ENCODE peak calls at places on chromosomes 13 and 19, in six cellular contexts. One of them, this sample, is unnamed.

GRCh38 chr13:59880468-59880867 is 283.3 kb downstream of the DIAPH3 start:
- DNase-seq in suprapubic skin: no peak
- DNase-seq in neuronal stem cell: no peak
- DNase-seq in CD8-positive, alpha-beta memory T cell: no peak
- DNase-seq in astrocyte of the spinal cord: no peak
- DNase-seq in cardiac fibroblast: peak
- DNase-seq in this sample: no peak

GRCh38 chr19:44890366-44891015 is 563 bp upstream of the TOMM40 start:
- DNase-seq in suprapubic skin: no peak
- DNase-seq in neuronal stem cell: peak
- DNase-seq in CD8-positive, alpha-beta memory T cell: no peak
- DNase-seq in astrocyte of the spinal cord: peak
- DNase-seq in cardiac fibroblast: peak
- DNase-seq in this sample: peak

GRCh38 chr13:91768746-91769145 is 370.3 kb downstream of the GPC5 start:
- DNase-seq in suprapubic skin: no peak
- DNase-seq in neuronal stem cell: no peak
- DNase-seq in CD8-positive, alpha-beta memory T cell: no peak
- DNase-seq in astrocyte of the spinal cord: no peak
- DNase-seq in cardiac fibroblast: no peak
- DNase-seq in this sample: no peak

GRCh38 chr13:22828081-22828480 is 352.7 kb upstream of the SGCG start:
- DNase-seq in suprapubic skin: no peak
- DNase-seq in neuronal stem cell: no peak
- DNase-seq in CD8-positive, alpha-beta memory T cell: no peak
- DNase-seq in astrocyte of the spinal cord: no peak
- DNase-seq in cardiac fibroblast: no peak
- DNase-seq in this sample: no peak

GRCh38 chr19:3098141-3098514 is 4.0 kb downstream of the GNA11 start:
- DNase-seq in suprapubic skin: peak
- DNase-seq in neuronal stem cell: no peak
- DNase-seq in CD8-positive, alpha-beta memory T cell: no peak
- DNase-seq in astrocyte of the spinal cord: no peak
- DNase-seq in cardiac fibroblast: peak
- DNase-seq in this sample: no peak

GRCh38 chr13:97288486-97288900 is 66.4 kb downstream of the MBNL2 start:
- DNase-seq in suprapubic skin: no peak
- DNase-seq in neuronal stem cell: no peak
- DNase-seq in CD8-positive, alpha-beta memory T cell: no peak
- DNase-seq in astrocyte of the spinal cord: no peak
- DNase-seq in cardiac fibroblast: no peak
- DNase-seq in this sample: no peak

GRCh38 chr13:98133949-98134348 is 8.9 kb upstream of the FARP1 start:
- DNase-seq in suprapubic skin: no peak
- DNase-seq in neuronal stem cell: no peak
- DNase-seq in CD8-positive, alpha-beta memory T cell: no peak
- DNase-seq in astrocyte of the spinal cord: no peak
- DNase-seq in cardiac fibroblast: no peak
- DNase-seq in this sample: no peak

GRCh38 chr19:2969104-2969504 is 8.3 kb upstream of the TLE6 start:
- DNase-seq in suprapubic skin: no peak
- DNase-seq in neuronal stem cell: no peak
- DNase-seq in CD8-positive, alpha-beta memory T cell: no peak
- DNase-seq in astrocyte of the spinal cord: no peak
- DNase-seq in cardiac fibroblast: peak
- DNase-seq in this sample: no peak

GRCh38 chr19:6828306-6828697 is 55.8 kb downstream of the VAV1 start:
- DNase-seq in suprapubic skin: no peak
- DNase-seq in neuronal stem cell: no peak
- DNase-seq in CD8-positive, alpha-beta memory T cell: no peak
- DNase-seq in astrocyte of the spinal cord: no peak
- DNase-seq in cardiac fibroblast: peak
- DNase-seq in this sample: no peak

GRCh38 chr19:3609779-3610719 is 3.4 kb upstream of the TBXA2R start:
- DNase-seq in suprapubic skin: no peak
- DNase-seq in neuronal stem cell: no peak
- DNase-seq in CD8-positive, alpha-beta memory T cell: no peak
- DNase-seq in astrocyte of the spinal cord: no peak
- DNase-seq in cardiac fibroblast: no peak
- DNase-seq in this sample: no peak

GRCh38 chr13:112746044-112746443 is 56.2 kb downstream of the ATP11A start:
- DNase-seq in suprapubic skin: no peak
- DNase-seq in neuronal stem cell: no peak
- DNase-seq in CD8-positive, alpha-beta memory T cell: no peak
- DNase-seq in astrocyte of the spinal cord: no peak
- DNase-seq in cardiac fibroblast: no peak
- DNase-seq in this sample: no peak
- H3K4me3 ChIP-seq in suprapubic skin: no peak
- H3K4me3 ChIP-seq in neuronal stem cell: no peak
- H3K4me3 ChIP-seq in CD8-positive, alpha-beta memory T cell: no peak
- H3K4me3 ChIP-seq in astrocyte of the spinal cord: no peak
- H3K4me3 ChIP-seq in cardiac fibroblast: no peak
- H3K4me3 ChIP-seq in this sample: no peak

GRCh38 chr13:40114305-40114896 is 458.9 kb downstream of the COG6 start:
- DNase-seq in suprapubic skin: no peak
- DNase-seq in neuronal stem cell: no peak
- DNase-seq in CD8-positive, alpha-beta memory T cell: no peak
- DNase-seq in astrocyte of the spinal cord: no peak
- DNase-seq in cardiac fibroblast: no peak
- DNase-seq in this sample: no peak

GRCh38 chr13:40115456-40115855 is 460.0 kb downstream of the COG6 start:
- DNase-seq in suprapubic skin: no peak
- DNase-seq in neuronal stem cell: no peak
- DNase-seq in CD8-positive, alpha-beta memory T cell: no peak
- DNase-seq in astrocyte of the spinal cord: peak
- DNase-seq in cardiac fibroblast: peak
- DNase-seq in this sample: no peak

GRCh38 chr13:40113644-40114304 is 458.3 kb downstream of the COG6 start:
- DNase-seq in suprapubic skin: no peak
- DNase-seq in neuronal stem cell: no peak
- DNase-seq in CD8-positive, alpha-beta memory T cell: no peak
- DNase-seq in astrocyte of the spinal cord: no peak
- DNase-seq in cardiac fibroblast: peak
- DNase-seq in this sample: no peak

GRCh38 chr13:40118337-40118736 is 462.9 kb downstream of the COG6 start:
- DNase-seq in suprapubic skin: no peak
- DNase-seq in neuronal stem cell: no peak
- DNase-seq in CD8-positive, alpha-beta memory T cell: no peak
- DNase-seq in astrocyte of the spinal cord: no peak
- DNase-seq in cardiac fibroblast: no peak
- DNase-seq in this sample: no peak

DNA sequence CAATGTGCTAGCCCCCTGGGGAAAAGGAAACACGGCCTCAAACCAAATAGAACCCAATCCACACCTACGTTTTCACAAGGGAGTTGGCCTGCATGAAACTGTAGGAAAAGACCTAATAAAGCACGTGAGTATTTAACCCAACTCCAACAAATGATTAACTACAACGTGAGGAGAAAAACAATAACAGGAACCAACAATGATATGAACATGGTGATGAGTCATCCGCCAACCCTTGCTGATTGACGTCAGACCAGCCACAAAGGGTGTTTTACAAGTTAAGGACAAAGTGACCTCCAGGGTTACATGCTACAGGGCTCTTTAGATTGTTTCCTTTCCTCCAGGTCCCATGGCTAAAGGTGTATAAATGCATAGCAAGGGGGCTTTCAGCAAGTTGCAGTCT is 460.5 kb downstream of the COG6 start:
- DNase-seq in suprapubic skin: no peak
- DNase-seq in neuronal stem cell: no peak
- DNase-seq in CD8-positive, alpha-beta memory T cell: no peak
- DNase-seq in astrocyte of the spinal cord: peak
- DNase-seq in cardiac fibroblast: peak
- DNase-seq in this sample: no peak
- H3K4me3 ChIP-seq in suprapubic skin: no peak
- H3K4me3 ChIP-seq in neuronal stem cell: no peak
- H3K4me3 ChIP-seq in CD8-positive, alpha-beta memory T cell: no peak
- H3K4me3 ChIP-seq in astrocyte of the spinal cord: no peak
- H3K4me3 ChIP-seq in cardiac fibroblast: no peak
- H3K4me3 ChIP-seq in this sample: no peak

DNA sequence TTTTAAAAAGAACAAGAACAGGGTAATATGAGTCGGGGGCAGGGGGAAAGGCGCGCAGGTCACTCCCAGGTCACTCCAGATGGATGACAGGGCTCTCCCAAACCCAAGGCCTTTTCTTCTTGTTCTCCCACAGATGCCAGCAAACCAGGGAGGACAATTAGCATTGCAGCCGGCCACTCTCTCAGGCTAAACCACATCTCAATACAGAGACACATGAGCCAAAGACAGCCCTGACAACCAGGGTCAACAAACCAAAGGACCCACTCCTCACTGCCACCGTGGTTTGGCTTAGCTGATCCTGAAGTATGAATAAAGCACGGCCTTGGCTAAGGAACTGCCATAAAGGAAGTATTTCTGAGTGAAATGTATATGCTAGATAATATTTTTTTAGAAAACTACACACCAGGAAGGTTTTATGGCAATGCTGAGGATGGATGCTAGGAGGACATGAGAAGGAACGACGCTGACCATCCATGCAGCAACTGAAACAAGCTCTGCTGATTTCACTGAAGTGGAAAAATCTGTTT is 47.2 kb downstream of the LATS2 start:
- DNase-seq in suprapubic skin: no peak
- DNase-seq in neuronal stem cell: no peak
- DNase-seq in CD8-positive, alpha-beta memory T cell: no peak
- DNase-seq in astrocyte of the spinal cord: no peak
- DNase-seq in cardiac fibroblast: no peak
- DNase-seq in this sample: no peak
- H3K4me3 ChIP-seq in suprapubic skin: no peak
- H3K4me3 ChIP-seq in neuronal stem cell: no peak
- H3K4me3 ChIP-seq in CD8-positive, alpha-beta memory T cell: no peak
- H3K4me3 ChIP-seq in astrocyte of the spinal cord: no peak
- H3K4me3 ChIP-seq in cardiac fibroblast: no peak
- H3K4me3 ChIP-seq in this sample: no peak

DNA sequence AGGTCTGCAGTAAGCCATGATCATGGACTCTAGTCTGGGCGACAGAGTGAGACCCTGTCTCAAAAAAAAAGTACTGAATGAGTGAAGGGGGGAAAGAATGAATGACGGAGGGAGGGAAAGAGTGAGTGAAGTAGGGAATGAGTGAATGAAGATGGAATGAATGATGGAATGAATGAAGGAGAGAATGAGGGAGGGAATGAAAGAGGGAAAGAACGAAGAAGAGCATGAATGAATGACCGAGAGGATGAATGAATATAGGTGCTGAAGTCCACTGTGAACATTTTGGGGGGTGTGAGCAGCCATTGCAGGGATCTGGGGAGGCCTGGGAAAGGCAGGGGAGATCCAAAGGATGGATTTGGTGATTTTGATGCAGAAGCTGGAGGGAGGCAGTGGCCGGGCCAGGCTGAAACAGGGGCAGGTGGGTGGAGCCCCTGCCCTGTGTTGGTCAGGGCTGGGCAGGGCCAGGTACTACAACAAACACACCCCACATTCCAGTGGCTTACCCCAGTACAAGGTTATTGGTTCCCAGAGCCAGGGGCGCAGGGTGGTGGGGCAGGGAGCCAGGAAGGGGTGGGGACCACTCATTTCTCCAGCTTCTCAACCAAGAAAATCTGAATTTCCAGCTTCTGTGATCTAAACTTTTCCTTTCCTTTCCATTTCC is 14.3 kb downstream of the SLC27A1 start:
- DNase-seq in suprapubic skin: no peak
- DNase-seq in neuronal stem cell: no peak
- DNase-seq in CD8-positive, alpha-beta memory T cell: no peak
- DNase-seq in astrocyte of the spinal cord: no peak
- DNase-seq in cardiac fibroblast: no peak
- DNase-seq in this sample: no peak
- H3K4me3 ChIP-seq in suprapubic skin: no peak
- H3K4me3 ChIP-seq in neuronal stem cell: no peak
- H3K4me3 ChIP-seq in CD8-positive, alpha-beta memory T cell: no peak
- H3K4me3 ChIP-seq in astrocyte of the spinal cord: no peak
- H3K4me3 ChIP-seq in cardiac fibroblast: no peak
- H3K4me3 ChIP-seq in this sample: no peak

GRCh38 chr19:46944123-46944718 is 75.4 kb upstream of the NPAS1 start:
- DNase-seq in suprapubic skin: no peak
- DNase-seq in neuronal stem cell: no peak
- DNase-seq in CD8-positive, alpha-beta memory T cell: no peak
- DNase-seq in astrocyte of the spinal cord: no peak
- DNase-seq in cardiac fibroblast: no peak
- DNase-seq in this sample: no peak
- H3K4me3 ChIP-seq in suprapubic skin: no peak
- H3K4me3 ChIP-seq in neuronal stem cell: no peak
- H3K4me3 ChIP-seq in CD8-positive, alpha-beta memory T cell: no peak
- H3K4me3 ChIP-seq in astrocyte of the spinal cord: no peak
- H3K4me3 ChIP-seq in cardiac fibroblast: no peak
- H3K4me3 ChIP-seq in this sample: no peak

DNA sequence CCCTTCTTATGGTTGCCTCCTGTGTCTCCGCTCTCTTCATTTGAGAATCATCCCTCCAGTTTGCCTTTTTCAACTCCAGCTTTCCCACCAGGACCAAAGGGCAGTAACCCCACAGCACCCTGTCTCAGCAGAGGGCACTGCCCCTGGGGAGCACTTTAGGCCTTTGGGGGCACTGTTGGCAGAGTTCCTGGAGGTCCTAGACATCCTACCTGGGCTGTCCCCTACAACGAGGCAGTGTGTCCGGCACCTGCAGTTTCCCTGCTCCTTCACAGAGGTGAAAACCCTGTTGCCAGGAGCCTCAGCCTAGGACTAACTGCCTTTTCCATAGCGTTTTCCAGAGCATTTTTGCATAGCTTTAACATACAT is 234.8 kb downstream of the TEX29 start:
- DNase-seq in suprapubic skin: no peak
- DNase-seq in neuronal stem cell: no peak
- DNase-seq in CD8-positive, alpha-beta memory T cell: no peak
- DNase-seq in astrocyte of the spinal cord: no peak
- DNase-seq in cardiac fibroblast: no peak
- DNase-seq in this sample: no peak
- H3K4me3 ChIP-seq in suprapubic skin: no peak
- H3K4me3 ChIP-seq in neuronal stem cell: no peak
- H3K4me3 ChIP-seq in CD8-positive, alpha-beta memory T cell: no peak
- H3K4me3 ChIP-seq in astrocyte of the spinal cord: no peak
- H3K4me3 ChIP-seq in cardiac fibroblast: no peak
- H3K4me3 ChIP-seq in this sample: no peak